ENCODE peak calls at places on chromosomes 16 and 17, in nine cellular contexts. B, V, J, E, R, Y, G, N and Z are unnamed samples.

GRCh38 chr17:82974136-82974952 is 105.1 kb upstream of the METRNL start:
- DNase-seq in V (no peak), R (no peak), Y (no peak), N (no peak), B (no peak), E (no peak), G (no peak), J (no peak), Z (no peak)

GRCh38 chr17:74959826-74960738 is 12.5 kb downstream of the HID1 start:
- DNase-seq in R (peak; percentile 53), G (no peak), V (no peak), Y (no peak), E (no peak), N (no peak), J (no peak), B (no peak), Z (no peak)

GRCh38 chr17:81035389-81036127 is 607 bp downstream of the BAIAP2 start:
- DNase-seq in N (no peak), B (no peak), Y (no peak), R (no peak), V (no peak), E (no peak), G (no peak), J (no peak), Z (no peak)

GRCh38 chr16:8898660-8899318 is 16.6 kb downstream of the LITAFD start:
- DNase-seq in Y (no peak), N (no peak), V (no peak), E (no peak), B (no peak), R (no peak), G (no peak), J (no peak), Z (no peak)

GRCh38 chr16:495127-495748 is 32.3 kb upstream of the CAPN15 start:
- DNase-seq in R (peak; percentile 52), E (peak; percentile 15), N (no peak), B (peak; percentile 15), J (no peak), G (no peak), V (no peak), Y (no peak), Z (no peak)

GRCh38 chr17:22337467-22337866 is 645.1 kb downstream of the KCNJ18 start:
- DNase-seq in Y (no peak), E (no peak), B (no peak), N (no peak), R (no peak), G (no peak), V (no peak), J (no peak), Z (no peak)

GRCh38 chr16:12508054-12508453 is 295.6 kb downstream of the CPPED1 start:
- DNase-seq in B (no peak), G (no peak), Y (no peak), N (no peak), J (no peak), R (no peak), E (no peak), V (no peak), Z (no peak)

GRCh38 chr17:80217703-80218362 is 2.3 kb downstream of the SGSH start:
- DNase-seq in G (no peak), N (no peak), R (no peak), V (no peak), E (no peak), Y (no peak), B (no peak), J (no peak), Z (no peak)

GRCh38 chr17:61635913-61636432 is 45.0 kb upstream of the NACA2 start:
- DNase-seq in R (peak; percentile 31), J (peak; percentile 8), E (peak; percentile 51), V (peak; percentile 25), N (no peak), Y (peak; percentile 31), G (peak; percentile 20), B (peak; percentile 48), Z (peak; percentile 12)

GRCh38 chr16:88305176-88305575 is 77.6 kb upstream of the ZNF469 start:
- DNase-seq in G (no peak), E (no peak), Y (no peak), J (no peak), V (no peak), B (no peak), R (no peak), N (no peak), Z (no peak)

GRCh38 chr16:69924041-69924775 is 26.9 kb upstream of the CLEC18A start:
- DNase-seq in J (no peak), V (no peak), N (no peak), G (no peak), Y (no peak), E (no peak), R (no peak), B (no peak), Z (no peak)

GRCh38 chr17:76166906-76167305 is 25.9 kb upstream of the FOXJ1 start:
- DNase-seq in B (no peak), G (peak; percentile 32), E (no peak), J (no peak), V (no peak), R (no peak), N (no peak), Y (no peak), Z (no peak)

GRCh38 chr17:62627904-62628603 is 584 bp downstream of the MRC2 start:
- DNase-seq in J (no peak), B (no peak), N (peak; percentile 50), G (no peak), E (peak; percentile 29), V (peak; percentile 24), R (peak; percentile 70), Y (peak; percentile 19), Z (no peak)

GRCh38 chr17:47730681-47731080 is 2.4 kb upstream of the TBX21 start:
- DNase-seq in B (no peak), J (no peak), E (no peak), V (no peak), G (no peak), Y (no peak), N (no peak), R (no peak), Z (no peak)

GRCh38 chr16:66953462-66954096 is 7.5 kb upstream of the CES3 start:
- DNase-seq in E (no peak), G (no peak), Y (no peak), V (no peak), B (no peak), J (no peak), N (no peak), R (no peak), Z (no peak)

GRCh38 chr16:86604436-86605220 is 26.3 kb downstream of the FOXL1 start:
- DNase-seq in J (no peak), Y (peak; percentile 3), B (no peak), G (no peak), R (no peak), V (no peak), N (no peak), E (no peak), Z (peak; percentile 28)

GRCh38 chr17:31598921-31599571 is 207.6 kb downstream of the RAB11FIP4 start:
- DNase-seq in N (no peak), V (no peak), E (no peak), J (no peak), Y (no peak), G (no peak), B (no peak), R (no peak), Z (no peak)

GRCh38 chr16:2089676-2090480 is 42.1 kb downstream of the TSC2 start:
- DNase-seq in J (no peak), B (no peak), N (no peak), E (no peak), Y (no peak), V (no peak), R (no peak), G (no peak), Z (no peak)

GRCh38 chr17:50625032-50625871 is 9.4 kb upstream of the ABCC3 start:
- DNase-seq in V (no peak), R (no peak), Y (no peak), J (no peak), N (no peak), B (no peak), E (no peak), G (no peak), Z (no peak)

GRCh38 chr16:49513040-49513439 is 139.4 kb downstream of the C16orf78 start:
- DNase-seq in Y (no peak), B (no peak), G (no peak), N (no peak), E (no peak), V (no peak), J (no peak), R (no peak), Z (no peak)

GRCh38 chr17:57286372-57287105 is 30.2 kb downstream of the MSI2 start:
- DNase-seq in B (no peak), J (no peak), V (no peak), Y (no peak), G (no peak), R (no peak), E (no peak), N (no peak), Z (no peak)

GRCh38 chr17:68289473-68289872 is 1.5 kb downstream of the SLC16A6 start:
- DNase-seq in G (no peak), B (no peak), R (no peak), J (no peak), N (no peak), E (no peak), V (no peak), Y (no peak), Z (no peak)

GRCh38 chr17:80774643-80775281 is 216.9 kb upstream of the CHMP6 start:
- DNase-seq in V (no peak), E (no peak), R (no peak), B (no peak), Y (no peak), N (no peak), G (no peak), J (no peak), Z (peak; percentile 54)

GRCh38 chr17:78257810-78258322 is 26.4 kb downstream of the TMEM235 start:
- DNase-seq in J (no peak), Y (no peak), N (no peak), G (no peak), R (no peak), E (no peak), V (no peak), B (no peak), Z (peak; percentile 47)

GRCh38 chr16:69906838-69907301 is 44.3 kb upstream of the CLEC18A start:
- DNase-seq in E (no peak), Y (no peak), R (peak; percentile 53), J (no peak), B (no peak), N (no peak), V (no peak), G (no peak), Z (no peak)

GRCh38 chr17:44916781-44917241 is 1.5 kb upstream of the GFAP start:
- DNase-seq in Y (no peak), J (no peak), B (no peak), E (peak; percentile 22), V (no peak), N (no peak), R (peak; percentile 58), G (peak; percentile 69), Z (no peak)

GRCh38 chr16:87661561-87661960 is 59.3 kb downstream of the JPH3 start:
- DNase-seq in B (no peak), V (no peak), N (no peak), E (no peak), J (no peak), R (peak; percentile 79), Y (no peak), G (no peak), Z (no peak)

GRCh38 chr17:79977161-79977631 is 58.5 kb downstream of the TBC1D16 start:
- DNase-seq in J (no peak), Y (no peak), N (no peak), G (no peak), R (no peak), V (no peak), B (no peak), E (no peak), Z (no peak)

GRCh38 chr17:72158895-72159885 is 38.4 kb downstream of the SOX9 start:
- DNase-seq in Y (no peak), G (no peak), R (peak; percentile 22), V (no peak), B (no peak), J (no peak), E (no peak), N (no peak), Z (no peak)

GRCh38 chr17:81057079-81057730 is 22.3 kb downstream of the BAIAP2 start:
- DNase-seq in E (no peak), R (no peak), G (no peak), V (no peak), B (peak; percentile 47), Y (no peak), J (no peak), N (peak; percentile 55), Z (no peak)

GRCh38 chr16:75628351-75628750 is 5.3 kb upstream of the ADAT1 start:
- DNase-seq in R (no peak), V (no peak), N (no peak), Y (no peak), J (no peak), B (no peak), G (no peak), E (no peak), Z (no peak)